ENCODE peak calls at places on chromosome 9, in seven cellular contexts. A, F, R, H, P, E and K are unnamed samples.

GRCh38 chr9:130498298-130498917 is 53.6 kb downstream of the ASS1 start:
- DNase-seq in P (no peak), A (no peak), E (no peak), F (no peak), R (no peak), H (no peak), K (no peak)

GRCh38 chr9:35367451-35367850 is 122.5 kb upstream of the RUSC2 start:
- DNase-seq in F (no peak), R (no peak), P (no peak), E (peak), H (peak), A (peak), K (peak)

GRCh38 chr9:72888032-72888431 is 64.8 kb downstream of the ALDH1A1 start:
- DNase-seq in E (peak), A (peak), F (no peak), R (no peak), P (no peak), H (peak), K (no peak)

GRCh38 chr9:129194222-129194621 is 16.2 kb upstream of the IER5L start:
- DNase-seq in P (no peak), F (no peak), A (no peak), H (no peak), E (no peak), R (no peak), K (no peak)

GRCh38 chr9:136762915-136763648 is 1.2 kb downstream of the LCN15 start:
- DNase-seq in E (no peak), R (peak), F (no peak), P (peak), H (no peak), A (no peak), K (no peak)

GRCh38 chr9:129702563-129702962 is 37.1 kb downstream of the PRRX2 start:
- DNase-seq in F (no peak), A (peak), P (no peak), R (no peak), H (peak), E (peak), K (peak)

GRCh38 chr9:89447416-89447815 is 50.5 kb downstream of the SEMA4D start:
- DNase-seq in H (no peak), F (no peak), E (no peak), R (no peak), A (no peak), P (no peak), K (no peak)

GRCh38 chr9:96204853-96205252 is 97.1 kb downstream of the HSD17B3 start:
- DNase-seq in P (no peak), F (no peak), E (no peak), R (no peak), A (no peak), H (no peak), K (no peak)

GRCh38 chr9:75033789-75034473 is 5.8 kb upstream of the CARNMT1 start:
- DNase-seq in H (no peak), P (no peak), F (no peak), E (no peak), A (no peak), R (no peak), K (no peak)

GRCh38 chr9:129411501-129412175 is 209.3 kb downstream of the C9orf50 start:
- DNase-seq in E (no peak), H (no peak), P (no peak), R (no peak), F (no peak), A (no peak), K (no peak)

GRCh38 chr9:120925535-120926396 is 830 bp downstream of the TRAF1 start:
- DNase-seq in P (peak), E (peak), F (no peak), A (no peak), R (peak), H (peak), K (no peak)

GRCh38 chr9:81776834-81777233 is 87.5 kb upstream of the TLE1 start:
- DNase-seq in H (no peak), F (no peak), P (no peak), R (no peak), A (no peak), E (no peak), K (no peak)

GRCh38 chr9:14880951-14881465 is 29.2 kb downstream of the FREM1 start:
- DNase-seq in E (no peak), R (no peak), P (no peak), H (no peak), F (no peak), A (no peak), K (no peak)

GRCh38 chr9:14652729-14653377 is 40.4 kb downstream of the ZDHHC21 start:
- DNase-seq in E (no peak), A (no peak), H (peak), R (no peak), P (no peak), F (no peak), K (no peak)

GRCh38 chr9:100027543-100027942 is 71.3 kb downstream of the ERP44 start:
- DNase-seq in P (no peak), E (no peak), R (no peak), A (no peak), F (no peak), H (no peak), K (no peak)

GRCh38 chr9:19085295-19085694 is 17.4 kb downstream of the HAUS6 start:
- DNase-seq in R (no peak), E (peak), A (no peak), F (no peak), P (no peak), H (no peak), K (no peak)

GRCh38 chr9:81601639-81602623 is 87.4 kb downstream of the TLE1 start:
- DNase-seq in E (no peak), A (no peak), R (no peak), F (no peak), H (peak), P (no peak), K (no peak)

GRCh38 chr9:133943781-133944745 is 48.1 kb downstream of the VAV2 start:
- DNase-seq in E (no peak), H (peak), A (no peak), P (no peak), R (no peak), F (no peak), K (no peak)

GRCh38 chr9:4243877-4244812 is 55.7 kb downstream of the GLIS3 start:
- DNase-seq in R (no peak), F (no peak), P (no peak), H (no peak), A (no peak), E (no peak), K (no peak)

GRCh38 chr9:8457814-8458213 is 658.2 kb upstream of the DMAC1 start:
- DNase-seq in E (no peak), A (no peak), F (no peak), R (no peak), H (no peak), P (no peak), K (no peak)

GRCh38 chr9:18928711-18929110 is 104.3 kb downstream of the SAXO1 start:
- DNase-seq in H (no peak), E (no peak), F (no peak), R (no peak), A (no peak), P (no peak), K (no peak)

GRCh38 chr9:12702160-12702758 is 9.1 kb downstream of the TYRP1 start:
- DNase-seq in F (no peak), R (no peak), H (peak), P (no peak), E (peak), A (peak), K (no peak)

GRCh38 chr9:112540800-112541199 is 54.2 kb downstream of the KIAA1958 start:
- DNase-seq in H (no peak), R (no peak), A (no peak), F (no peak), E (no peak), P (no peak), K (no peak)

GRCh38 chr9:87519415-87519989 is 21.8 kb downstream of the DAPK1 start:
- DNase-seq in A (no peak), E (no peak), R (no peak), H (no peak), F (no peak), P (no peak), K (no peak)